ENCODE peak calls at places on chromosomes 2 and 18, in six cellular contexts. J is tibial artery, H is astrocyte of the spinal cord, X is GM12892, C is amygdala, Y is mucosa of descending colon. E is an unnamed sample.

GRCh38 chr2:127155901-127156300 is 48.9 kb upstream of the BIN1 start:
- DNase-seq in Y (peak), C (no peak), X (no peak), J (no peak), H (peak), E (no peak)

GRCh38 chr18:46253498-46253897 is 149.3 kb downstream of the HAUS1 start:
- DNase-seq in X (no peak), J (no peak), C (no peak), H (peak), Y (no peak), E (no peak)

GRCh38 chr18:28109781-28110460 is 67.0 kb downstream of the CDH2 start:
- DNase-seq in H (peak), Y (no peak), J (no peak), X (no peak), C (no peak), E (no peak)

GRCh38 chr2:118061135-118061955 is 26.9 kb upstream of the INSIG2 start:
- DNase-seq in J (no peak), Y (peak), C (no peak), H (peak), X (no peak), E (no peak)

GRCh38 chr18:48735070-48735676 is 196.3 kb downstream of the CTIF start:
- DNase-seq in J (no peak), Y (no peak), H (peak), X (no peak), C (no peak), E (no peak)

GRCh38 chr18:11901826-11902438 is 6.2 kb downstream of the MPPE1 start:
- DNase-seq in X (no peak), J (no peak), C (no peak), Y (no peak), H (no peak), E (no peak)

GRCh38 chr18:8142932-8143331 is 466.3 kb upstream of the RAB12 start:
- DNase-seq in J (no peak), H (no peak), X (no peak), C (no peak), Y (no peak), E (no peak)

GRCh38 chr2:98468621-98469236 is 24.1 kb downstream of the INPP4A start:
- DNase-seq in H (peak), Y (no peak), C (no peak), J (no peak), X (no peak), E (no peak)

GRCh38 chr18:47118986-47119385 is 31.3 kb downstream of the HDHD2 start:
- DNase-seq in Y (no peak), C (no peak), J (no peak), H (peak), X (no peak), E (no peak)

E was measured in anterior cingulate cortex.